ENCODE peak calls at places on chromosomes 11 and 22, in four cellular contexts. V, L, Y and U are unnamed samples.
A peak's percentile ranks its signal among the peaks of the same experiment; 100 is the strongest.

GRCh38 chr11:64620286-64620962 is 29.4 kb downstream of the SLC22A12 start:
- DNase-seq in V (no peak), Y (no peak), L (no peak), U (no peak)

GRCh38 chr11:128709402-128709801 is 15.5 kb downstream of the FLI1 start:
- DNase-seq in L (no peak), V (no peak), Y (no peak), U (no peak)

GRCh38 chr11:118212131-118212725 is 12.6 kb downstream of the JAML start:
- DNase-seq in L (no peak), V (no peak), Y (peak; percentile 78), U (no peak)

GRCh38 chr11:62713343-62713742 is 5.9 kb downstream of the GNG3 start:
- DNase-seq in Y (peak; percentile 55), V (no peak), L (no peak), U (no peak)

GRCh38 chr11:114219559-114220349 is 76.4 kb upstream of the NNMT start:
- DNase-seq in L (no peak), V (peak; percentile 64), Y (no peak), U (no peak)

GRCh38 chr11:117183724-117184349 is 5.3 kb downstream of the SIDT2 start:
- DNase-seq in L (no peak), Y (no peak), V (no peak), U (no peak)

GRCh38 chr11:57674251-57674650 is 6.3 kb downstream of the ZDHHC5 start:
- DNase-seq in L (no peak), V (no peak), Y (no peak), U (no peak)

GRCh38 chr11:102287963-102288744 is 29.1 kb upstream of the BIRC3 start:
- DNase-seq in L (no peak), V (peak; percentile 40), Y (peak; percentile 67), U (no peak)

GRCh38 chr22:40040927-40041326 is 46.2 kb downstream of the FAM83F start:
- DNase-seq in L (no peak), V (no peak), Y (peak; percentile 68), U (no peak)

GRCh38 chr22:43840431-43840830 is 21.9 kb downstream of the SULT4A1 start:
- DNase-seq in V (no peak), L (no peak), Y (no peak), U (no peak)

GRCh38 chr11:95050595-95051202 is 1.5 kb downstream of the KDM4F start:
- DNase-seq in V (no peak), Y (no peak), L (no peak), U (no peak)

GRCh38 chr11:70641366-70641765 is 243.0 kb downstream of the CTTN start:
- DNase-seq in Y (no peak), L (no peak), V (no peak), U (no peak)

GRCh38 chr11:14386895-14387480 is 28.0 kb upstream of the RRAS2 start:
- DNase-seq in Y (no peak), V (peak; percentile 70), L (peak; percentile 15), U (no peak)

GRCh38 chr22:39622881-39623367 is 52.4 kb downstream of the CACNA1I start:
- DNase-seq in V (peak; percentile 45), Y (no peak), L (peak; percentile 59), U (peak; percentile 5)

GRCh38 chr11:14203392-14203791 is 155.6 kb downstream of the RRAS2 start:
- DNase-seq in Y (no peak), L (no peak), V (no peak), U (no peak)

GRCh38 chr11:134524876-134525845 is 113.1 kb upstream of the B3GAT1 start:
- DNase-seq in L (no peak), Y (no peak), V (no peak), U (no peak)

GRCh38 chr11:115659061-115659963 is 155.1 kb upstream of the CADM1 start:
- DNase-seq in V (no peak), Y (no peak), L (no peak), U (no peak)

GRCh38 chr11:74929431-74930363 is 19.2 kb downstream of the XRRA1 start:
- DNase-seq in Y (peak; percentile 72), L (no peak), V (peak; percentile 90), U (peak; percentile 66)

GRCh38 chr11:75193271-75193670 is 42.4 kb downstream of the SLCO2B1 start:
- DNase-seq in V (no peak), Y (no peak), L (no peak), U (no peak)

GRCh38 chr11:117042689-117043088 is 55.5 kb downstream of the SIK3 start:
- DNase-seq in Y (no peak), L (no peak), V (no peak), U (no peak)

GRCh38 chr11:17400048-17400775 is 11.8 kb upstream of the KCNJ11 start:
- DNase-seq in L (no peak), V (no peak), Y (no peak), U (no peak)

GRCh38 chr22:35065796-35066218 is at the start of gene ISX:
- DNase-seq in Y (no peak), L (no peak), V (no peak), U (no peak)

GRCh38 chr11:118049771-118050170 is 27.1 kb upstream of the TMPRSS4 start:
- DNase-seq in Y (peak; percentile 36), V (no peak), L (no peak), U (no peak)

GRCh38 chr11:69157156-69157821 is 1.6 kb downstream of the SMIM38 start:
- DNase-seq in V (peak; percentile 75), Y (no peak), L (no peak), U (no peak)

GRCh38 chr11:101748572-101748971 is 164.8 kb upstream of the TRPC6 start:
- DNase-seq in L (no peak), V (no peak), Y (no peak), U (no peak)

GRCh38 chr11:104219081-104219480 is 55.1 kb upstream of the PDGFD start:
- DNase-seq in V (no peak), Y (no peak), L (no peak), U (no peak)

GRCh38 chr11:96314326-96315050 is 28.5 kb downstream of the MAML2 start:
- DNase-seq in L (no peak), V (no peak), Y (peak; percentile 100), U (peak; percentile 21)

GRCh38 chr11:63890368-63890767 is 26.6 kb downstream of the RCOR2 start:
- DNase-seq in Y (no peak), V (no peak), L (no peak), U (no peak)

GRCh38 chr11:2530131-2530854 is 85.5 kb downstream of the KCNQ1 start:
- DNase-seq in V (no peak), L (no peak), Y (no peak), U (no peak)

GRCh38 chr11:280762-281485 is 2.7 kb downstream of the NLRP6 start:
- DNase-seq in L (no peak), V (no peak), Y (no peak), U (no peak)

GRCh38 chr11:35364101-35364780 is 55.1 kb downstream of the SLC1A2 start:
- DNase-seq in Y (peak; percentile 98), L (no peak), V (no peak), U (no peak)

GRCh38 chr11:36157151-36157519 is 132.1 kb downstream of the COMMD9 start:
- DNase-seq in V (no peak), Y (no peak), L (no peak), U (no peak)

GRCh38 chr11:6735306-6735705 is 36.5 kb downstream of the OR2AG2 start:
- DNase-seq in L (no peak), Y (no peak), V (no peak), U (no peak)

GRCh38 chr22:48979482-48979881 is 848.2 kb downstream of the BRD1 start:
- DNase-seq in L (no peak), V (no peak), Y (no peak), U (no peak)

GRCh38 chr22:33917744-33918406 is 2.4 kb downstream of the LARGE1 start:
- DNase-seq in Y (no peak), L (no peak), V (no peak), U (no peak)
- H3K4me2 ChIP-seq in Y (no peak overlapping the region), L (peak overlapping the region; percentile 93), V (no peak overlapping the region), U (no peak overlapping the region)

DNA sequence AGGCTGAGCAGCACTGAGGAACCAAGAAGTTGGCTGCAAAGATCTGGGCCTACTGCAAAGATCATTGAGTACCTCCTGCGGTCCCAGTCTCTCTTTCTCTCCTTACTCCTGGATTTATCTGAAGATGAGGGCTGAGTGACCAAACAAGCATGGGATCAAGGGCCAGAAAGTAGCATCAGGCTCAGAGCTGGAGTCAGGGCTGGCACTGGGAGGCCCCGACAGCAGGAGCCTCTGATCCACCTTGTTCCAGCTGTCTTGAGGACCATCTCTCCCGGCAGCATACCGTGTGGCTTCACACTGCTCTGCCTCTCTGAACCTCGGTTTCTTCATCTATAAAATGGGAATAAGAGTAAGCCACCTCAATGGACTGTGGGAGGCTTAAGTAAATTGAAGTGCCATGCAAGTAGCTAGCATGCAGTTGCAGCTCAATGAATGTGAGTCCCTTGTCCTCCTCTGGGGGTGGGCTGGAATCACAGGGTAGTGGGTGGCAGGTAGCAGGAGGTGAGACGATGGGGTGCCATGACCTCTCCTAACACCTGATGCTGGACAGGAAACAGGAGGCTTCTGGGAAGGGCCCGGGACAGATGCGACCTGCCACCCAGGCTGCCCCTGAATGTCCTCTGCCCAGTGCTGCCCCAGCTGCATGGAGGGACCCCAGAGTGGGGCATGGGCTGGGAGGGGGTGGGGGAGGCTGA is 52.5 kb upstream of the PRDM11 start:
- DNase-seq in L (no peak), Y (no peak), V (no peak), U (no peak)
- H3K4me2 ChIP-seq in L (no peak overlapping the region), Y (no peak overlapping the region), V (no peak overlapping the region), U (peak overlapping the region; percentile 14)

GRCh38 chr11:47592970-47593369 is 1.2 kb downstream of the C1QTNF4 start:
- DNase-seq in V (no peak), L (no peak), Y (no peak), U (no peak)

GRCh38 chr11:47595029-47595428 is 818 bp upstream of the C1QTNF4 start:
- DNase-seq in L (no peak), V (no peak), Y (no peak), U (no peak)

GRCh38 chr11:47593492-47593933 is 698 bp downstream of the C1QTNF4 start:
- DNase-seq in L (no peak), Y (no peak), V (no peak), U (no peak)

GRCh38 chr11:47595967-47596366 is 1.8 kb upstream of the C1QTNF4 start:
- DNase-seq in V (no peak), L (no peak), Y (no peak), U (no peak)

GRCh38 chr11:47593934-47594855 is at the start of gene C1QTNF4:
- DNase-seq in Y (no peak), L (no peak), V (peak; percentile 31), U (no peak)
- H3K4me2 ChIP-seq in Y (no peak within 1 kb of the TSS), L (peak within 1 kb of the TSS; percentile 69), V (peak within 1 kb of the TSS; percentile 97), U (peak within 1 kb of the TSS; percentile 46)

GRCh38 chr11:10288881-10289764 is 4.9 kb downstream of the SBF2 start:
- DNase-seq in V (no peak), Y (no peak), L (no peak), U (no peak)
- H3K4me2 ChIP-seq in V (no peak overlapping the region), Y (no peak overlapping the region), L (no peak overlapping the region), U (no peak overlapping the region)

GRCh38 chr11:82987997-82988396 is 83.7 kb downstream of the RAB30 start:
- DNase-seq in V (no peak), Y (no peak), L (no peak), U (no peak)
- H3K4me2 ChIP-seq in V (no peak overlapping the region), Y (no peak overlapping the region), L (no peak overlapping the region), U (no peak overlapping the region)

DNA sequence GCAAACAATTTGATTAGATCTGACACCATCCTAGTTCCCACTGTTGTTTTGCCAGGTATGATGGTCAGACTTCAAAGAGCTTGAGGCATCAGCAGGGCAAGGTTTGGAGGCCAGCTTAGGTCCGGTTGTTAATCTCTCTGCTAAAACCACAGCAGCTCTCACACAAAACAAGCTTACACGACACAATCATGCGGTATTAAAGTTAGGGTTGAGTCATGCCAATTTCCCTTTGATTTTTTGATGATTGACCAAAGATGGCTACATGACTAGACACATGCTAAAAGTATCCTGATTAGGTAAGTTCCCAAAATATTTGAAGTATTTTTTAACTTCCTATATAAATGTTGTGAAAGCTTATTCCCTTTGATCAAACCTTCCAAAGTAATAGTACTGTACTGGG is 145.9 kb downstream of the ELP4 start:
- DNase-seq in V (no peak), Y (no peak), L (no peak), U (peak; percentile 40)
- H3K4me2 ChIP-seq in V (no peak overlapping the region), Y (no peak overlapping the region), L (no peak overlapping the region), U (peak overlapping the region; percentile 59)